ENCODE peak calls at places on chromosomes 2 and 18, in eight cellular contexts. I is cardiac fibroblast; B is HFF-Myc; P is NCI-H460; L is GM13976; R is activated T-helper 9 cell treated with anti-CD3 and anti-CD28 coated beads, Interleukin-2, amount 50 U/mL, for 16 hours; Q is breast epithelium; W is sciatic nerve. X is an unnamed sample.

GRCh38 chr2:129849559-129850160 is 129.8 kb upstream of the RAB6C start:
- DNase-seq in I (peak; percentile 86), B (peak; percentile 67), P (peak; percentile 69), L (peak; percentile 71), R (no peak), Q (no peak), W (no peak), X (no peak)

GRCh38 chr2:8644605-8645175 is 37.2 kb upstream of the ID2 start:
- DNase-seq in I (peak; percentile 46), B (no peak), P (no peak), L (no peak), R (no peak), Q (no peak), W (no peak), X (no peak)

GRCh38 chr2:241226723-241227634 is 38.5 kb downstream of the ANO7 start:
- DNase-seq in I (peak; percentile 54), B (no peak), P (no peak), L (no peak), R (no peak), Q (no peak), W (no peak), X (no peak)

GRCh38 chr2:26488463-26489212 is 10.7 kb upstream of the OTOF start:
- DNase-seq in I (no peak), B (no peak), P (no peak), L (no peak), R (no peak), Q (no peak), W (no peak), X (no peak)

GRCh38 chr2:33370886-33371285 is 105.6 kb upstream of the RASGRP3 start:
- DNase-seq in I (no peak), B (no peak), P (no peak), L (no peak), R (no peak), Q (no peak), W (no peak), X (no peak)

GRCh38 chr18:26813043-26813442 is 52.5 kb downstream of the AQP4 start:
- DNase-seq in I (peak; percentile 2), B (no peak), P (peak; percentile 28), L (peak; percentile 22), R (no peak), Q (no peak), W (no peak), X (no peak)

GRCh38 chr2:200376422-200377142 is 70.1 kb downstream of the SPATS2L start:
- DNase-seq in I (no peak), B (no peak), P (no peak), L (no peak), R (no peak), Q (no peak), W (no peak), X (no peak)

GRCh38 chr2:192150166-192150565 is 44.6 kb downstream of the TMEFF2 start:
- DNase-seq in I (no peak), B (no peak), P (no peak), L (no peak), R (no peak), Q (no peak), W (no peak), X (no peak)

GRCh38 chr2:241540391-241540765 is 18.2 kb upstream of the BOK start:
- DNase-seq in I (peak; percentile 67), B (no peak), P (no peak), L (peak; percentile 30), R (no peak), Q (peak; percentile 43), W (no peak), X (no peak)

GRCh38 chr2:18971628-18972027 is 382.3 kb upstream of the NT5C1B start:
- DNase-seq in I (no peak), B (no peak), P (no peak), L (no peak), R (no peak), Q (no peak), W (no peak), X (no peak)

GRCh38 chr2:138871312-138871711 is 91.1 kb upstream of the NXPH2 start:
- DNase-seq in I (no peak), B (no peak), P (no peak), L (no peak), R (no peak), Q (no peak), W (no peak), X (no peak)

GRCh38 chr2:105757361-105757933 is 12.7 kb downstream of the NCK2 start:
- DNase-seq in I (no peak), B (no peak), P (no peak), L (no peak), R (no peak), Q (no peak), W (no peak), X (no peak)

GRCh38 chr2:111662039-111662740 is 221.8 kb downstream of the ANAPC1 start:
- DNase-seq in I (peak; percentile 74), B (no peak), P (no peak), L (no peak), R (no peak), Q (no peak), W (no peak), X (peak; percentile 42)

X was measured in brain microvascular endothelial cell.